ENCODE peak calls at places on chromosomes 13 and 19, in five cellular contexts. One of them, this sample, is unnamed.
A peak's percentile ranks its signal among the peaks of the same experiment; 100 is the strongest.

GRCh38 chr19:49216076-49216475 is 58.5 kb downstream of the TRPM4 start:
- DNase-seq in fibroblast of the aortic adventitia: peak; percentile 57
- DNase-seq in NCI-H510A treated with DMSO at 0.1 percent for 48 hours: no peak
- DNase-seq in ecto neural progenitor cell: no peak
- DNase-seq in testis: no peak
- DNase-seq in this sample: no peak

GRCh38 chr13:20993661-20994440 is 67.5 kb downstream of the LATS2 start:
- DNase-seq in fibroblast of the aortic adventitia: no peak
- DNase-seq in NCI-H510A treated with DMSO at 0.1 percent for 48 hours: no peak
- DNase-seq in ecto neural progenitor cell: no peak
- DNase-seq in testis: peak; percentile 7
- DNase-seq in this sample: no peak

GRCh38 chr13:67366533-67366932 is 136.4 kb upstream of the PCDH9 start:
- DNase-seq in fibroblast of the aortic adventitia: peak; percentile 53
- DNase-seq in NCI-H510A treated with DMSO at 0.1 percent for 48 hours: no peak
- DNase-seq in ecto neural progenitor cell: no peak
- DNase-seq in testis: no peak
- DNase-seq in this sample: no peak

GRCh38 chr13:29943301-29944085 is 93.1 kb upstream of the UBL3 start:
- DNase-seq in fibroblast of the aortic adventitia: no peak
- DNase-seq in NCI-H510A treated with DMSO at 0.1 percent for 48 hours: no peak
- DNase-seq in ecto neural progenitor cell: no peak
- DNase-seq in testis: no peak
- DNase-seq in this sample: no peak

GRCh38 chr19:15584541-15585115 is 30.4 kb upstream of the CYP4F8 start:
- DNase-seq in fibroblast of the aortic adventitia: peak; percentile 54
- DNase-seq in NCI-H510A treated with DMSO at 0.1 percent for 48 hours: peak; percentile 49
- DNase-seq in ecto neural progenitor cell: peak; percentile 90
- DNase-seq in testis: peak; percentile 92
- DNase-seq in this sample: peak; percentile 95

GRCh38 chr19:10946964-10947657 is 13.7 kb upstream of the SMARCA4 start:
- DNase-seq in fibroblast of the aortic adventitia: peak; percentile 49
- DNase-seq in NCI-H510A treated with DMSO at 0.1 percent for 48 hours: no peak
- DNase-seq in ecto neural progenitor cell: no peak
- DNase-seq in testis: no peak
- DNase-seq in this sample: no peak

GRCh38 chr19:46202872-46203860 is 26.4 kb upstream of the IGFL1 start:
- DNase-seq in fibroblast of the aortic adventitia: no peak
- DNase-seq in NCI-H510A treated with DMSO at 0.1 percent for 48 hours: no peak
- DNase-seq in ecto neural progenitor cell: no peak
- DNase-seq in testis: no peak
- DNase-seq in this sample: no peak

GRCh38 chr13:44180876-44181536 is 192.6 kb upstream of the SERP2 start:
- DNase-seq in fibroblast of the aortic adventitia: no peak
- DNase-seq in NCI-H510A treated with DMSO at 0.1 percent for 48 hours: no peak
- DNase-seq in ecto neural progenitor cell: no peak
- DNase-seq in testis: no peak
- DNase-seq in this sample: no peak

GRCh38 chr13:70523622-70524021 is 415.4 kb upstream of the KLHL1 start:
- DNase-seq in fibroblast of the aortic adventitia: no peak
- DNase-seq in NCI-H510A treated with DMSO at 0.1 percent for 48 hours: no peak
- DNase-seq in ecto neural progenitor cell: no peak
- DNase-seq in testis: no peak
- DNase-seq in this sample: no peak

GRCh38 chr13:99383946-99384345 is 76.7 kb upstream of the GPR183 start:
- DNase-seq in fibroblast of the aortic adventitia: no peak
- DNase-seq in NCI-H510A treated with DMSO at 0.1 percent for 48 hours: no peak
- DNase-seq in ecto neural progenitor cell: no peak
- DNase-seq in testis: no peak
- DNase-seq in this sample: no peak

GRCh38 chr13:67229438-67230242 is 496 bp downstream of the PCDH9 start:
- DNase-seq in fibroblast of the aortic adventitia: no peak
- DNase-seq in NCI-H510A treated with DMSO at 0.1 percent for 48 hours: peak; percentile 40
- DNase-seq in ecto neural progenitor cell: peak; percentile 50
- DNase-seq in testis: no peak
- DNase-seq in this sample: no peak

GRCh38 chr19:46714523-46715106 is 2.3 kb downstream of the PRKD2 start:
- DNase-seq in fibroblast of the aortic adventitia: no peak
- DNase-seq in NCI-H510A treated with DMSO at 0.1 percent for 48 hours: peak; percentile 76
- DNase-seq in ecto neural progenitor cell: peak; percentile 47
- DNase-seq in testis: no peak
- DNase-seq in this sample: no peak

GRCh38 chr19:4186087-4186993 is 3.9 kb downstream of the ANKRD24 start:
- DNase-seq in fibroblast of the aortic adventitia: peak; percentile 75
- DNase-seq in NCI-H510A treated with DMSO at 0.1 percent for 48 hours: peak; percentile 81
- DNase-seq in ecto neural progenitor cell: peak; percentile 90
- DNase-seq in testis: peak; percentile 83
- DNase-seq in this sample: peak; percentile 92

GRCh38 chr19:1177322-1178114 is 3.5 kb upstream of the SBNO2 start:
- DNase-seq in fibroblast of the aortic adventitia: peak; percentile 97
- DNase-seq in NCI-H510A treated with DMSO at 0.1 percent for 48 hours: no peak
- DNase-seq in ecto neural progenitor cell: no peak
- DNase-seq in testis: no peak
- DNase-seq in this sample: no peak

GRCh38 chr19:49212302-49212701 is 54.7 kb downstream of the TRPM4 start:
- DNase-seq in fibroblast of the aortic adventitia: peak; percentile 18
- DNase-seq in NCI-H510A treated with DMSO at 0.1 percent for 48 hours: no peak
- DNase-seq in ecto neural progenitor cell: no peak
- DNase-seq in testis: no peak
- DNase-seq in this sample: no peak

GRCh38 chr13:51549593-51549992 is 34.7 kb upstream of the WDFY2 start:
- DNase-seq in fibroblast of the aortic adventitia: no peak
- DNase-seq in NCI-H510A treated with DMSO at 0.1 percent for 48 hours: no peak
- DNase-seq in ecto neural progenitor cell: no peak
- DNase-seq in testis: no peak
- DNase-seq in this sample: no peak

GRCh38 chr19:38213469-38213868 is 10.6 kb downstream of the DPF1 start:
- DNase-seq in fibroblast of the aortic adventitia: no peak
- DNase-seq in NCI-H510A treated with DMSO at 0.1 percent for 48 hours: no peak
- DNase-seq in ecto neural progenitor cell: no peak
- DNase-seq in testis: no peak
- DNase-seq in this sample: no peak

GRCh38 chr13:38046049-38046376 is 176.4 kb upstream of the TRPC4 start:
- DNase-seq in fibroblast of the aortic adventitia: no peak
- DNase-seq in NCI-H510A treated with DMSO at 0.1 percent for 48 hours: no peak
- DNase-seq in ecto neural progenitor cell: no peak
- DNase-seq in testis: no peak
- DNase-seq in this sample: no peak

GRCh38 chr19:28358604-28359003 is 854.3 kb downstream of the UQCRFS1 start:
- DNase-seq in fibroblast of the aortic adventitia: no peak
- DNase-seq in NCI-H510A treated with DMSO at 0.1 percent for 48 hours: no peak
- DNase-seq in ecto neural progenitor cell: no peak
- DNase-seq in testis: no peak
- DNase-seq in this sample: no peak

GRCh38 chr19:33558846-33559245 is 37.3 kb upstream of the PEPD start:
- DNase-seq in fibroblast of the aortic adventitia: no peak
- DNase-seq in NCI-H510A treated with DMSO at 0.1 percent for 48 hours: no peak
- DNase-seq in ecto neural progenitor cell: no peak
- DNase-seq in testis: no peak
- DNase-seq in this sample: no peak

GRCh38 chr13:51158365-51158764 is 47.3 kb upstream of the C13orf42 start:
- DNase-seq in fibroblast of the aortic adventitia: no peak
- DNase-seq in NCI-H510A treated with DMSO at 0.1 percent for 48 hours: no peak
- DNase-seq in ecto neural progenitor cell: no peak
- DNase-seq in testis: no peak
- DNase-seq in this sample: no peak

GRCh38 chr13:108200781-108201398 is 14.4 kb downstream of the LIG4 start:
- DNase-seq in fibroblast of the aortic adventitia: no peak
- DNase-seq in NCI-H510A treated with DMSO at 0.1 percent for 48 hours: no peak
- DNase-seq in ecto neural progenitor cell: no peak
- DNase-seq in testis: no peak
- DNase-seq in this sample: no peak

GRCh38 chr13:20869540-20869939 is 33.0 kb downstream of the XPO4 start:
- DNase-seq in fibroblast of the aortic adventitia: peak; percentile 53
- DNase-seq in NCI-H510A treated with DMSO at 0.1 percent for 48 hours: peak; percentile 11
- DNase-seq in ecto neural progenitor cell: no peak
- DNase-seq in testis: no peak
- DNase-seq in this sample: no peak

GRCh38 chr19:33446918-33447293 is 73.4 kb downstream of the CEBPG start:
- DNase-seq in fibroblast of the aortic adventitia: no peak
- DNase-seq in NCI-H510A treated with DMSO at 0.1 percent for 48 hours: no peak
- DNase-seq in ecto neural progenitor cell: no peak
- DNase-seq in testis: no peak
- DNase-seq in this sample: no peak

GRCh38 chr19:45471866-45472556 is 4.2 kb downstream of the FOSB start:
- DNase-seq in fibroblast of the aortic adventitia: no peak
- DNase-seq in NCI-H510A treated with DMSO at 0.1 percent for 48 hours: no peak
- DNase-seq in ecto neural progenitor cell: no peak
- DNase-seq in testis: no peak
- DNase-seq in this sample: no peak

GRCh38 chr19:7912144-7912696 is 2.4 kb upstream of the TGFBR3L start:
- DNase-seq in fibroblast of the aortic adventitia: no peak
- DNase-seq in NCI-H510A treated with DMSO at 0.1 percent for 48 hours: no peak
- DNase-seq in ecto neural progenitor cell: no peak
- DNase-seq in testis: no peak
- DNase-seq in this sample: peak; percentile 8

GRCh38 chr19:53037101-53038097 is 7.1 kb upstream of the ERVV-2 start:
- DNase-seq in fibroblast of the aortic adventitia: peak; percentile 51
- DNase-seq in NCI-H510A treated with DMSO at 0.1 percent for 48 hours: no peak
- DNase-seq in ecto neural progenitor cell: peak; percentile 63
- DNase-seq in testis: peak; percentile 93
- DNase-seq in this sample: peak; percentile 76

GRCh38 chr13:77969299-77969698 is 50.7 kb upstream of the EDNRB start:
- DNase-seq in fibroblast of the aortic adventitia: no peak
- DNase-seq in NCI-H510A treated with DMSO at 0.1 percent for 48 hours: no peak
- DNase-seq in ecto neural progenitor cell: no peak
- DNase-seq in testis: no peak
- DNase-seq in this sample: no peak

GRCh38 chr19:39539165-39539518 is 819 bp downstream of the EID2 start:
- DNase-seq in fibroblast of the aortic adventitia: peak; percentile 53
- DNase-seq in NCI-H510A treated with DMSO at 0.1 percent for 48 hours: peak; percentile 11
- DNase-seq in ecto neural progenitor cell: no peak
- DNase-seq in testis: no peak
- DNase-seq in this sample: no peak

GRCh38 chr13:41587490-41587889 is 130.1 kb downstream of the RGCC start:
- DNase-seq in fibroblast of the aortic adventitia: no peak
- DNase-seq in NCI-H510A treated with DMSO at 0.1 percent for 48 hours: no peak
- DNase-seq in ecto neural progenitor cell: no peak
- DNase-seq in testis: no peak
- DNase-seq in this sample: no peak

GRCh38 chr13:102402292-102402691 is 444 bp upstream of the FGF14 start:
- DNase-seq in fibroblast of the aortic adventitia: peak; percentile 5
- DNase-seq in NCI-H510A treated with DMSO at 0.1 percent for 48 hours: no peak
- DNase-seq in ecto neural progenitor cell: peak; percentile 80
- DNase-seq in testis: peak; percentile 28
- DNase-seq in this sample: peak; percentile 77

GRCh38 chr13:20137875-20138274 is 23.0 kb downstream of the GJA3 start:
- DNase-seq in fibroblast of the aortic adventitia: no peak
- DNase-seq in NCI-H510A treated with DMSO at 0.1 percent for 48 hours: no peak
- DNase-seq in ecto neural progenitor cell: no peak
- DNase-seq in testis: no peak
- DNase-seq in this sample: no peak

GRCh38 chr13:24747248-24748151 is 16.5 kb upstream of the RNF17 start:
- DNase-seq in fibroblast of the aortic adventitia: peak; percentile 2
- DNase-seq in NCI-H510A treated with DMSO at 0.1 percent for 48 hours: peak; percentile 36
- DNase-seq in ecto neural progenitor cell: peak; percentile 58
- DNase-seq in testis: peak; percentile 37
- DNase-seq in this sample: peak; percentile 65

GRCh38 chr13:40164137-40164536 is 502.3 kb downstream of the FOXO1 start:
- DNase-seq in fibroblast of the aortic adventitia: no peak
- DNase-seq in NCI-H510A treated with DMSO at 0.1 percent for 48 hours: no peak
- DNase-seq in ecto neural progenitor cell: no peak
- DNase-seq in testis: no peak
- DNase-seq in this sample: no peak

GRCh38 chr13:40406405-40407138 is 259.9 kb downstream of the FOXO1 start:
- DNase-seq in fibroblast of the aortic adventitia: peak; percentile 63
- DNase-seq in NCI-H510A treated with DMSO at 0.1 percent for 48 hours: no peak
- DNase-seq in ecto neural progenitor cell: no peak
- DNase-seq in testis: no peak
- DNase-seq in this sample: no peak

GRCh38 chr13:32783067-32783466 is 196.8 kb downstream of the PDS5B start:
- DNase-seq in fibroblast of the aortic adventitia: peak; percentile 13
- DNase-seq in NCI-H510A treated with DMSO at 0.1 percent for 48 hours: no peak
- DNase-seq in ecto neural progenitor cell: no peak
- DNase-seq in testis: no peak
- DNase-seq in this sample: no peak

GRCh38 chr13:48066310-48066989 is 28.5 kb downstream of the MED4 start:
- DNase-seq in fibroblast of the aortic adventitia: peak; percentile 26
- DNase-seq in NCI-H510A treated with DMSO at 0.1 percent for 48 hours: no peak
- DNase-seq in ecto neural progenitor cell: no peak
- DNase-seq in testis: no peak
- DNase-seq in this sample: peak; percentile 19

GRCh38 chr19:5990289-5990797 is 12.4 kb upstream of the RANBP3 start:
- DNase-seq in fibroblast of the aortic adventitia: no peak
- DNase-seq in NCI-H510A treated with DMSO at 0.1 percent for 48 hours: no peak
- DNase-seq in ecto neural progenitor cell: peak; percentile 70
- DNase-seq in testis: peak; percentile 49
- DNase-seq in this sample: no peak

GRCh38 chr13:41456768-41457588 is at the start of gene RGCC:
- DNase-seq in fibroblast of the aortic adventitia: no peak
- DNase-seq in NCI-H510A treated with DMSO at 0.1 percent for 48 hours: no peak
- DNase-seq in ecto neural progenitor cell: peak; percentile 83
- DNase-seq in testis: peak; percentile 60
- DNase-seq in this sample: peak; percentile 77

This sample was measured in glutamatergic neuron.